ENCODE peak calls at places on chromosome 18, in four cellular contexts. H, A, V and C are unnamed samples.

GRCh38 chr18:361941-362913 is 94.4 kb upstream of the THOC1 start:
- DNase-seq in H (peak; percentile 81), A (no peak), V (no peak), C (peak; percentile 54)

GRCh38 chr18:79937103-79937860 is 14.2 kb downstream of the SLC66A2 start:
- DNase-seq in H (no peak), A (no peak), V (no peak), C (no peak)

GRCh38 chr18:10530852-10531251 is 5.0 kb downstream of the NAPG start:
- DNase-seq in H (no peak), A (no peak), V (no peak), C (peak; percentile 38)

GRCh38 chr18:53909668-53910067 is 314.8 kb downstream of the MBD2 start:
- DNase-seq in H (peak; percentile 1), A (no peak), V (no peak), C (no peak)

GRCh38 chr18:36066001-36066400 is 1.4 kb downstream of the RPRD1A start:
- DNase-seq in H (peak; percentile 67), A (no peak), V (no peak), C (no peak)

GRCh38 chr18:23900979-23901378 is 113.6 kb upstream of the TTC39C start:
- DNase-seq in H (no peak), A (no peak), V (no peak), C (no peak)

GRCh38 chr18:59021500-59021899 is 118.2 kb upstream of the SEC11C start:
- DNase-seq in H (no peak), A (peak; percentile 34), V (no peak), C (peak; percentile 13)

GRCh38 chr18:74611791-74612190 is 14.1 kb downstream of the ZNF407 start:
- DNase-seq in H (no peak), A (no peak), V (no peak), C (no peak)

GRCh38 chr18:58831610-58832009 is 33.1 kb upstream of the ZNF532 start:
- DNase-seq in H (peak; percentile 69), A (no peak), V (no peak), C (no peak)

GRCh38 chr18:54161267-54161666 is 63.2 kb downstream of the MBD2 start:
- DNase-seq in H (peak; percentile 29), A (no peak), V (no peak), C (no peak)

GRCh38 chr18:63684718-63685117 is 18.0 kb upstream of the SERPINB11 start:
- DNase-seq in H (no peak), A (no peak), V (no peak), C (no peak)

GRCh38 chr18:68803371-68803770 is 5.5 kb downstream of the CCDC102B start:
- DNase-seq in H (peak; percentile 95), A (peak; percentile 36), V (peak; percentile 84), C (no peak)

GRCh38 chr18:26621161-26622026 is 73.0 kb upstream of the KCTD1 start:
- DNase-seq in H (no peak), A (peak; percentile 59), V (peak; percentile 76), C (peak; percentile 65)

GRCh38 chr18:69044215-69044614 is 246.3 kb downstream of the CCDC102B start:
- DNase-seq in H (no peak), A (no peak), V (no peak), C (no peak)

GRCh38 chr18:23135679-23136325 is 517 bp downstream of the CABLES1 start:
- DNase-seq in H (no peak), A (peak; percentile 55), V (peak; percentile 83), C (peak; percentile 54)

GRCh38 chr18:79947881-79948610 is 3.4 kb downstream of the SLC66A2 start:
- DNase-seq in H (no peak), A (peak; percentile 14), V (no peak), C (peak; percentile 91)

GRCh38 chr18:23585007-23585871 is 1.1 kb downstream of the NPC1 start:
- DNase-seq in H (no peak), A (no peak), V (no peak), C (peak; percentile 11)

GRCh38 chr18:6885992-6886823 is 156.7 kb downstream of the ARHGAP28 start:
- DNase-seq in H (peak; percentile 59), A (peak; percentile 40), V (no peak), C (peak; percentile 36)

GRCh38 chr18:3615374-3615773 is 165.4 kb downstream of the TGIF1 start:
- DNase-seq in H (no peak), A (no peak), V (no peak), C (no peak)

GRCh38 chr18:10353791-10354190 is 100.6 kb upstream of the APCDD1 start:
- DNase-seq in H (peak; percentile 95), A (no peak), V (no peak), C (no peak)

GRCh38 chr18:44901283-44901682 is 220.6 kb downstream of the SETBP1 start:
- DNase-seq in H (no peak), A (no peak), V (no peak), C (no peak)

GRCh38 chr18:78596794-78597193 is 382.8 kb upstream of the SALL3 start:
- DNase-seq in H (no peak), A (no peak), V (no peak), C (no peak)

GRCh38 chr18:12401881-12402280 is 5.8 kb upstream of the PRELID3A start:
- DNase-seq in H (no peak), A (no peak), V (no peak), C (no peak)
- H3K27ac ChIP-seq in H (no peak overlapping the region), A (no peak overlapping the region), V (no peak overlapping the region), C (no peak overlapping the region)

GRCh38 chr18:62584241-62585120 is 61.7 kb downstream of the ZCCHC2 start:
- DNase-seq in H (peak; percentile 88), A (peak; percentile 83), V (peak; percentile 91), C (peak; percentile 85)
- H3K27ac ChIP-seq in H (no peak overlapping the region), A (peak overlapping the region; percentile 21), V (no peak overlapping the region), C (no peak overlapping the region)

GRCh38 chr18:76491436-76491800 is 3.6 kb downstream of the ZNF516 start:
- DNase-seq in H (peak; percentile 68), A (peak; percentile 80), V (peak; percentile 91), C (peak; percentile 84)

GRCh38 chr18:76489081-76489480 is 6.0 kb downstream of the ZNF516 start:
- DNase-seq in H (peak; percentile 27), A (no peak), V (no peak), C (no peak)

GRCh38 chr18:76491801-76492668 is 3.0 kb downstream of the ZNF516 start:
- DNase-seq in H (peak; percentile 27), A (peak; percentile 43), V (no peak), C (peak; percentile 53)

GRCh38 chr18:76490040-76490439 is 5.0 kb downstream of the ZNF516 start:
- DNase-seq in H (no peak), A (no peak), V (no peak), C (no peak)

DNA sequence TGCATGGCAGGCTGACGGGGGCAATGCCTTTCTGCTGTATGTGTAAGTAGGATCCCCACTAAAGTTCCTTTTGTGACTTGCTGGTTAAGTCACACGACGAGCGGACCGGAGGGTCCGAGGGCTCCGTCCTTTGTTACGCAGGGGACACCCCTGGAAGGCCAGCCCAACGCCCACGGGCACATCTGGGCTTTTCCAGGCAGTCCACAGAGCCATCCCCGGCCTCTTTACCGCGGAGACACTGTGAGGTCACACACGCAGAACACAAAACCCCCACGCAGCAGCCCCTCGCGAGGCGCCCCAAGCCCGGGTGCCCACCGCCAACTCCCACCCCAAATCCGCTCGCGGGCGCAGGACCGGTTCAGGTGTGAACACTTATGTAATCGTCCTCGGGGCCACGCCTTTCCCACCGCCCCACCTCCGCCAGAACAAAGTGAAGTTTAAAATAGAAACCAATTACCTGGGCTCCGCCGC is 4.3 kb downstream of the ZNF516 start:
- DNase-seq in H (peak; percentile 32), A (peak; percentile 76), V (peak; percentile 75), C (peak; percentile 68)
- H3K27ac ChIP-seq in H (peak overlapping the region; percentile 28), A (peak overlapping the region; percentile 92), V (peak overlapping the region; percentile 5), C (peak overlapping the region; percentile 85)

GRCh38 chr18:35030234-35030989 is 10.8 kb upstream of the MAPRE2 start:
- DNase-seq in H (no peak), A (no peak), V (no peak), C (no peak)

GRCh38 chr18:35028556-35028955 is 12.7 kb upstream of the MAPRE2 start:
- DNase-seq in H (no peak), A (no peak), V (no peak), C (no peak)

GRCh38 chr18:35029770-35030169 is 11.4 kb upstream of the MAPRE2 start:
- DNase-seq in H (no peak), A (no peak), V (no peak), C (no peak)

GRCh38 chr18:35029103-35029502 is 12.1 kb upstream of the MAPRE2 start:
- DNase-seq in H (peak; percentile 69), A (no peak), V (peak; percentile 42), C (no peak)

GRCh38 chr18:35032113-35032512 is 9.1 kb upstream of the MAPRE2 start:
- DNase-seq in H (no peak), A (no peak), V (no peak), C (no peak)
- H3K27ac ChIP-seq in H (no peak overlapping the region), A (no peak overlapping the region), V (no peak overlapping the region), C (no peak overlapping the region)

GRCh38 chr18:13211537-13211936 is 7.0 kb upstream of the LDLRAD4 start:
- DNase-seq in H (no peak), A (no peak), V (peak; percentile 60), C (peak; percentile 49)
- H3K27ac ChIP-seq in H (no peak overlapping the region), A (no peak overlapping the region), V (no peak overlapping the region), C (no peak overlapping the region)

DNA sequence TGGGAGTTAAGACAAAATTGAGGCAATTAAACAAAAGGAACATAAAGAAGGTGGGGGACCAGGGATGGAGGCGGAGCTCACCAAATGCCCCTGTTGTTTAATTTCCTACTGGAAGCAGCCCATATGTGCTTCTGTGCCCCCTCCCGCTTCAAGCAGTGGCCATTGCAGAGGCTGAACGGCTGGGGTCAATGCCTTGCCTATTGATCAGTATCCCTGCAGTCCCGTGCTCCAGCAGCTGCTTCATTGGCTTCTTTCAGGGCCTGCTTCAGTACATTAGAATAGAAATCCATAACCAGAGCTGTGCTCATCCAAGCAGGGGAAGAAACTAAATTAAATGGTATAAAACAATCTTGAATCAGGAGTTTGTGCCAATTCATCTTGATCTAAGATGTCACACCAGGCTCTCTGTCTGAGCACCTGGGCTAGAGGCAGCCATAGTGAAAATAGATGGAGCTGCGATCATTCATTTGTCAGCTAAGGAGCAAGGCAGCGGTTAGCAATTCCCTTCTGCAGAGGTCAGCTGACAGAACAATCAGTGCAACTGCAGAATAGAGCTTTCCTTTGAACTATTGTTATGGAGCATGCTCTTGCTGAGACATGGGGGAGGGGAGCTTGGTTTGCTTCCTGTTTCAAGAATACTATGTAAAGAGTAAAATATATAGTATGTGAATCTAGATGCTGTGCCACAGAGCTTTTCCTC is 222.4 kb downstream of the WDR7 start:
- DNase-seq in H (no peak), A (no peak), V (no peak), C (no peak)
- H3K27ac ChIP-seq in H (no peak overlapping the region), A (no peak overlapping the region), V (no peak overlapping the region), C (no peak overlapping the region)

GRCh38 chr18:60838677-60839076 is 466.1 kb upstream of the MC4R start:
- DNase-seq in H (no peak), A (no peak), V (no peak), C (no peak)
- H3K27ac ChIP-seq in H (no peak overlapping the region), A (no peak overlapping the region), V (no peak overlapping the region), C (no peak overlapping the region)